ENCODE peak calls at places on chromosomes 16 and 17, in four cellular contexts. U is A549, X is K562, L is HepG2. G is an unnamed sample.
A peak's percentile ranks its signal among the peaks of the same experiment; 100 is the strongest.

GRCh38 chr17:56867948-56868376 is 34.0 kb downstream of the DGKE start:
- DNase-seq in U (no peak), X (no peak), L (no peak), G (no peak)

GRCh38 chr17:48244121-48244711 is 136.7 kb downstream of the SNX11 start:
- DNase-seq in U (peak; percentile 92), X (no peak), L (no peak), G (no peak)

GRCh38 chr17:8056976-8057625 is 18.2 kb downstream of the ALOX15B start:
- DNase-seq in U (no peak), X (no peak), L (peak; percentile 62), G (no peak)

GRCh38 chr16:314351-314750 is 31.4 kb downstream of the PDIA2 start:
- DNase-seq in U (no peak), X (no peak), L (no peak), G (no peak)

GRCh38 chr17:40347319-40348135 is 17.0 kb downstream of the GJD3 start:
- DNase-seq in U (no peak), X (no peak), L (no peak), G (no peak)

GRCh38 chr17:50638851-50639767 is 4.4 kb downstream of the ABCC3 start:
- DNase-seq in U (peak; percentile 100), X (no peak), L (peak; percentile 58), G (no peak)

GRCh38 chr17:73705594-73705993 is 61.3 kb upstream of the SDK2 start:
- DNase-seq in U (peak; percentile 76), X (no peak), L (no peak), G (no peak)

GRCh38 chr16:1108299-1109252 is 12.5 kb upstream of the C1QTNF8 start:
- DNase-seq in U (no peak), X (no peak), L (no peak), G (no peak)

GRCh38 chr17:17303010-17303846 is at the start of gene NT5M:
- DNase-seq in U (peak; percentile 85), X (peak; percentile 86), L (peak; percentile 34), G (no peak)

GRCh38 chr17:36652716-36653115 is 51.3 kb downstream of the MRM1 start:
- DNase-seq in U (no peak), X (no peak), L (no peak), G (no peak)

GRCh38 chr17:48011405-48012150 is 26.0 kb downstream of the COPZ2 start:
- DNase-seq in U (peak; percentile 66), X (peak; percentile 57), L (peak; percentile 38), G (no peak)

GRCh38 chr16:46765050-46765449 is 16.9 kb upstream of the MYLK3 start:
- DNase-seq in U (no peak), X (no peak), L (no peak), G (no peak)

GRCh38 chr16:54240180-54241125 is 46.1 kb downstream of the IRX3 start:
- DNase-seq in U (no peak), X (no peak), L (no peak), G (no peak)

GRCh38 chr16:56193951-56194726 is 2.9 kb downstream of the GNAO1 start:
- DNase-seq in U (peak; percentile 53), X (peak; percentile 81), L (peak; percentile 66), G (no peak)

GRCh38 chr17:79601604-79602420 is 9.0 kb downstream of the RBFOX3 start:
- DNase-seq in U (no peak), X (no peak), L (no peak), G (no peak)

GRCh38 chr17:59840908-59841666 is 51.7 kb downstream of the TUBD1 start:
- DNase-seq in U (peak; percentile 78), X (no peak), L (no peak), G (no peak)

GRCh38 chr17:36001862-36002603 is 680 bp upstream of the CCL15 start:
- DNase-seq in U (peak; percentile 5), X (no peak), L (peak; percentile 96), G (no peak)

GRCh38 chr16:70253291-70254094 is 1.8 kb upstream of the EXOSC6 start:
- DNase-seq in U (peak; percentile 61), X (peak; percentile 40), L (peak; percentile 45), G (no peak)

GRCh38 chr16:53789159-53789558 is 85.2 kb downstream of the FTO start:
- DNase-seq in U (no peak), X (no peak), L (no peak), G (no peak)

GRCh38 chr16:64545769-64546168 is 576.1 kb downstream of the CDH11 start:
- DNase-seq in U (no peak), X (no peak), L (no peak), G (no peak)

GRCh38 chr17:79399610-79400144 is 211.2 kb downstream of the RBFOX3 start:
- DNase-seq in U (no peak), X (no peak), L (no peak), G (no peak)

GRCh38 chr16:10080031-10080772 is 102.0 kb downstream of the GRIN2A start:
- DNase-seq in U (no peak), X (no peak), L (no peak), G (no peak)

GRCh38 chr17:72560303-72561247 is 439.8 kb downstream of the SOX9 start:
- DNase-seq in U (peak; percentile 87), X (peak; percentile 78), L (peak; percentile 68), G (no peak)

GRCh38 chr17:902463-902862 is 77.1 kb downstream of the NXN start:
- DNase-seq in U (no peak), X (no peak), L (no peak), G (no peak)

GRCh38 chr16:57489229-57489628 is 2.9 kb upstream of the DOK4 start:
- DNase-seq in U (no peak), X (no peak), L (peak; percentile 50), G (no peak)

GRCh38 chr17:44557653-44558285 is 485 bp downstream of the FZD2 start:
- DNase-seq in U (peak; percentile 64), X (no peak), L (no peak), G (no peak)

GRCh38 chr17:77884967-77885641 is 73.4 kb upstream of the TNRC6C start:
- DNase-seq in U (no peak), X (no peak), L (no peak), G (no peak)

GRCh38 chr16:56669005-56669839 is at the start of gene MT1H:
- DNase-seq in U (no peak), X (no peak), L (no peak), G (no peak)

GRCh38 chr17:17235212-17236174 is 1.5 kb downstream of the FLCN start:
- DNase-seq in U (no peak), X (no peak), L (peak; percentile 22), G (no peak)

GRCh38 chr17:66200685-66201092 is 8.8 kb upstream of the CEP112 start:
- DNase-seq in U (peak; percentile 89), X (peak; percentile 17), L (peak; percentile 87), G (no peak)

GRCh38 chr17:72901657-72902056 is 190.8 kb downstream of the SLC39A11 start:
- DNase-seq in U (no peak), X (peak; percentile 55), L (no peak), G (no peak)

GRCh38 chr17:49488612-49489011 is 6.5 kb upstream of the NGFR start:
- DNase-seq in U (no peak), X (no peak), L (no peak), G (no peak)

GRCh38 chr17:49494399-49494798 is 694 bp upstream of the NGFR start:
- DNase-seq in U (no peak), X (no peak), L (no peak), G (no peak)

GRCh38 chr17:49489348-49489747 is 5.7 kb upstream of the NGFR start:
- DNase-seq in U (no peak), X (no peak), L (no peak), G (no peak)

GRCh38 chr17:49490271-49490670 is 4.8 kb upstream of the NGFR start:
- DNase-seq in U (no peak), X (no peak), L (no peak), G (no peak)

DNA sequence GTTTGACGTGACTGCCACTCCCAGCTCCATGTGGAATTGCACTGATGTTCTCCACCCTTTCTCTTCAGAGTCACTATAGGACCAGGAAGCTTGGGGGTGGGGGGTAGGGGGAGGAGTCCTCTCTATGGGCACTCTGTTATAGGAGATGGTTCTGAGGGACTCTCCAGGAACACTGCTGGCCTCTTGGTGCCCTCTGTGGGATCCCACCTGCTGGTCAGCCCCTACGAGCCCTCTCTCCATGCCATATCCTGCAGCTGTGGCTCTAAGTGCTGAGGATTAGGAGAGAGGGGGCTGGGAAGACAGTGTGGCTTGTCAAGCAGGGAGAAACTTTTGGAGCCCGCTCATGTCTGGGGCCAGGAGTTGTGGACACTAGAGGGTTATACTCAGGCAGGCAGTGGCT is 3.7 kb upstream of the NGFR start:
- DNase-seq in U (no peak), X (no peak), L (no peak), G (no peak)
- TF ChIP-seq JUNB in U (no peak), X (no peak), L (no peak), G (no peak)

DNA sequence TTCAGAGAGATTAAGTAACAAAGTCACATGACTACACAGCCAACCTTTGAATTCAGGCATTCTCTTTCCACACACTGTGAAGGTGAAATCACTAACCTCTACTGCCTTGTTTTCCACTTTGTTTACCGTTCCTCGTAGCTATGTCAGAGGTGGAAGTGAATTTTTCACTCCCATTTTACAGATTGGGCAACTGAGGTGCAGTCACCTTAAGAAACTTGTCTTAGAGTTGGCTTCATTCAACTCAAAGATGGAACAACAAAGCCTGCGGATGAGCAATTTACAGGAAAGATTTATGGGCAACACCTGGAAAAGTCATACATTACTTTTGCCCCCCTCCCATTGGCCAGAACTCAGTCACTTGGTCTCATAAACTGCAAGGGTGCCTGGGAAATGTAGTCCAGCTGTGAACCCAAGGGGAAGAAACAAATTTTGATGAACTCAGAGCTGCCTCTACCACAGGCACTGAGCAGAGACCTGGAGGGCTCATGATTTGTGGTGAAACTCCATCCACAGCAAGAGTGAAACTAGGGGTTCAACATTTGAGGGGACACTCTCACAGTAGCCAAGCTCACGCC is 784.6 kb upstream of the EEF2KMT start:
- DNase-seq in U (no peak), X (peak; percentile 13), L (no peak), G (no peak)
- TF ChIP-seq RFX5 in U (no peak), X (no peak), L (no peak), G (no peak)

DNA sequence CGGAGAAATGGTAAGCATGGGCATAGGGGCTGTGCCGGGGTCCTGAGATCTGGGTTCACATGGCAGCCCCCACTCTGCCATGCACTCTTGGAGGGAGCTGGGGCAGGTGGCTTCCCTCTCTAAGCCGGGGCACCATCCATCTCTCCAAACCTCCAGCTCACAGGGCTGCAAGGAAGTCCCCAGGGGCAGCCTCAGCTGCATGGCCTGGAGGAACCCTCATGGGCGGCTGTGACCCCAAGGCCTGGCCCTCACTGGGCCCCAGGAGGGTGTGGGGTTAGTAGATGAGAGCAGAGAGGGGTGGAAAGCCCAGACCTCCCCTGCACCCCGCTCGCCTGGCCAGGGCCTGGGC is 2.6 kb downstream of the CTRB2 start:
- DNase-seq in U (no peak), X (no peak), L (no peak), G (no peak)
- TF ChIP-seq JUNB in U (no peak), X (no peak), L (no peak), G (no peak)

DNA sequence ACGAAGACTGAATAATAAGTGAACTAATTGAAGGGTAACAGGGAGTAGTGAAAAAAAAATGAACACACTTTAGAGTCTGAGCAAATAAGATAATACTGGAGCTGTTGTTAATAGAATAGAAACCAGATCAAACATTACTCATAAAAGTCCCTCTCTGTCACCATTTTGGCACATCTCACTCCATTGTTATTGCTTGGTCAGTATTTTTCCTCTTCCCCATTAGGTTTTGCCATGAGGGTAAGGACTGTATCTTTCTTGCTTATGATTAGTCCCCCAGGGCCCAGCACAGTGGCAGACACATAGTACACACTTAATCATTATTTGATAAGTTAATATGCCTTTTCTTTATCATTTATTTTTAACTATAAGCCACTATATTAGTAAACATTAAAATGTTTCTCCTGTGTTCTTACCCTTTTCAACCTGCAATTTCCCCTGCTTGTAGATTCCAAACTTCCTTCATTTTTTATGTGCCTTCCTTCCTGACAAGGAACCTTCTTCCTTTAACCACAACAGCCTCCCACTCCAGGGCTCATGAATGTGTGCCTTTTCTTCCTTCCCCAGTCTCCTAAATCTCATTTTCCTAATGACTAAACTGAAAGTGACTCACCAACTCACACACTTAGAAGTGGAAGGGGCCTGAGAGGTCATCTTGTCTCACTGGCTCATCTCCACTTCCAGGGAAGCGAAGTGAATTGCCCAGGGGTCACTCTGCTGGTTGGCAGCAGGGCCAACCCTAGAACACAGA is 88.2 kb upstream of the HAS3 start:
- DNase-seq in U (peak; percentile 69), X (no peak), L (no peak), G (no peak)
- TF ChIP-seq RFX5 in U (no peak), X (no peak), L (no peak), G (no peak)